ENCODE peak calls at places on chromosomes 13 and 19, in four cellular contexts. S is pancreas; L is activated CD4-positive, alpha-beta memory T cell treated with anti-CD3 and anti-CD28 coated beads, Interleukin-2, amount 10 ng/mL, durations not matched to agents 7 days and 5 days; Q is lung. Y is an unnamed sample.
A peak's percentile ranks its signal among the peaks of the same experiment; 100 is the strongest.

GRCh38 chr19:27974082-27974513 is 1238.9 kb downstream of the UQCRFS1 start:
- DNase-seq in S (peak; percentile 56), L (no peak), Q (no peak), Y (peak; percentile 70)

GRCh38 chr13:79724348-79725103 is 243.6 kb downstream of the NDFIP2 start:
- DNase-seq in S (no peak), L (no peak), Q (no peak), Y (no peak)

GRCh38 chr13:109740721-109741120 is 45.7 kb downstream of the IRS2 start:
- DNase-seq in S (no peak), L (no peak), Q (no peak), Y (no peak)

GRCh38 chr13:98496239-98496668 is 80.7 kb downstream of the STK24 start:
- DNase-seq in S (no peak), L (no peak), Q (no peak), Y (no peak)

GRCh38 chr19:5075603-5076002 is 106.7 kb downstream of the KDM4B start:
- DNase-seq in S (no peak), L (no peak), Q (no peak), Y (no peak)

GRCh38 chr13:40187836-40188591 is 478.4 kb downstream of the FOXO1 start:
- DNase-seq in S (no peak), L (peak; percentile 69), Q (no peak), Y (no peak)

GRCh38 chr19:7658219-7658686 is 10.6 kb upstream of the RETN start:
- DNase-seq in S (no peak), L (peak; percentile 53), Q (no peak), Y (peak; percentile 54)

GRCh38 chr13:57045816-57046691 is 94.7 kb upstream of the PRR20A start:
- DNase-seq in S (no peak), L (no peak), Q (no peak), Y (peak; percentile 29)

GRCh38 chr13:83211301-83211700 is 671.0 kb downstream of the SLITRK1 start:
- DNase-seq in S (no peak), L (no peak), Q (no peak), Y (no peak)

GRCh38 chr13:46577656-46578589 is 25.0 kb downstream of the LRCH1 start:
- DNase-seq in S (no peak), L (no peak), Q (no peak), Y (no peak)

GRCh38 chr19:31152906-31153305 is 196.3 kb downstream of the TSHZ3 start:
- DNase-seq in S (no peak), L (no peak), Q (no peak), Y (no peak)

GRCh38 chr19:45881082-45881908 is 4.6 kb downstream of the IRF2BP1 start:
- DNase-seq in S (no peak), L (no peak), Q (no peak), Y (no peak)

GRCh38 chr19:12880551-12881171 is 588 bp downstream of the DNASE2 start:
- DNase-seq in S (peak; percentile 82), L (peak; percentile 21), Q (no peak), Y (peak; percentile 69)

GRCh38 chr13:37870895-37871550 is 1.5 kb upstream of the TRPC4 start:
- DNase-seq in S (no peak), L (no peak), Q (no peak), Y (peak; percentile 61)

GRCh38 chr13:59734393-59734792 is 429.3 kb downstream of the DIAPH3 start:
- DNase-seq in S (no peak), L (peak; percentile 16), Q (no peak), Y (peak; percentile 44)

GRCh38 chr13:41562083-41562482 is 104.7 kb downstream of the RGCC start:
- DNase-seq in S (no peak), L (no peak), Q (no peak), Y (no peak)

GRCh38 chr19:43305642-43306041 is 36.3 kb upstream of the PSG9 start:
- DNase-seq in S (no peak), L (no peak), Q (no peak), Y (no peak)

GRCh38 chr19:3146677-3147100 is 10.9 kb downstream of the GNA15 start:
- DNase-seq in S (no peak), L (peak; percentile 67), Q (peak; percentile 51), Y (peak; percentile 27)

GRCh38 chr13:83940742-83941141 is 58.5 kb upstream of the SLITRK1 start:
- DNase-seq in S (no peak), L (no peak), Q (no peak), Y (no peak)

GRCh38 chr19:15466851-15467733 is 2.7 kb upstream of the RASAL3 start:
- DNase-seq in S (no peak), L (peak; percentile 83), Q (no peak), Y (no peak)

GRCh38 chr13:32548837-32549236 is 10.2 kb upstream of the N4BP2L2 start:
- DNase-seq in S (no peak), L (no peak), Q (no peak), Y (no peak)

GRCh38 chr19:16581145-16581970 is 9.1 kb upstream of the SLC35E1 start:
- DNase-seq in S (no peak), L (no peak), Q (no peak), Y (no peak)

GRCh38 chr13:97295279-97296182 is 73.4 kb downstream of the MBNL2 start:
- DNase-seq in S (no peak), L (no peak), Q (no peak), Y (no peak)

GRCh38 chr13:44854264-44855060 is 134.8 kb downstream of the NUFIP1 start:
- DNase-seq in S (no peak), L (no peak), Q (peak; percentile 57), Y (peak; percentile 40)

GRCh38 chr13:110062077-110062776 is 244.7 kb downstream of the COL4A1 start:
- DNase-seq in S (no peak), L (no peak), Q (no peak), Y (no peak)

GRCh38 chr19:2503521-2504109 is 27.7 kb downstream of the GADD45B start:
- DNase-seq in S (no peak), L (peak; percentile 78), Q (no peak), Y (no peak)

GRCh38 chr19:34974631-34975030 is 10.6 kb upstream of the ZNF792 start:
- DNase-seq in S (no peak), L (no peak), Q (no peak), Y (no peak)

GRCh38 chr13:109381546-109382180 is 404.7 kb downstream of the IRS2 start:
- DNase-seq in S (no peak), L (no peak), Q (no peak), Y (no peak)

GRCh38 chr19:6065685-6066365 is 44.5 kb downstream of the RFX2 start:
- DNase-seq in S (no peak), L (peak; percentile 32), Q (no peak), Y (no peak)

Y was measured in neural progenitor cell.